ENCODE peak calls at places on chromosome 13, in ten cellular contexts. J is NCI-H1436; B is stimulated activated naive CD4-positive, alpha-beta T cell; F is GM04503; Y is OCI-LY7; K is lung; L is astrocyte of the hippocampus; G is foreskin keratinocyte; P is kidney epithelial cell; T is midbrain. R is an unnamed sample.

GRCh38 chr13:43110658-43111057 is 87.3 kb downstream of the DNAJC15 start:
- DNase-seq in P (no peak), G (no peak), Y (no peak), B (no peak), L (no peak), F (no peak), J (no peak), T (no peak), K (no peak), R (no peak)

GRCh38 chr13:77523834-77524728 is 11.4 kb upstream of the SCEL start:
- DNase-seq in P (no peak), B (no peak), K (no peak), T (no peak), G (no peak), F (no peak), Y (no peak), J (no peak), L (no peak), R (no peak)

GRCh38 chr13:71758823-71759222 is 108.2 kb downstream of the DACH1 start:
- DNase-seq in G (no peak), B (no peak), P (peak; percentile 50), Y (no peak), T (no peak), K (no peak), F (no peak), J (no peak), L (peak; percentile 60), R (peak; percentile 11)

GRCh38 chr13:99617474-99618255 is 116.4 kb downstream of the TM9SF2 start:
- DNase-seq in J (no peak), T (peak; percentile 47), L (peak; percentile 75), P (no peak), K (no peak), G (no peak), F (no peak), Y (peak; percentile 17), B (no peak), R (peak; percentile 20)

GRCh38 chr13:83414393-83414792 is 467.9 kb downstream of the SLITRK1 start:
- DNase-seq in J (no peak), K (no peak), T (no peak), Y (no peak), L (no peak), P (no peak), F (no peak), B (no peak), G (no peak), R (no peak)

GRCh38 chr13:109135018-109135417 is 505.6 kb downstream of the MYO16 start:
- DNase-seq in K (no peak), G (no peak), P (no peak), L (no peak), J (no peak), B (no peak), Y (peak; percentile 23), F (no peak), T (no peak), R (no peak)

GRCh38 chr13:114313061-114313860 is 1.0 kb upstream of the CHAMP1 start:
- DNase-seq in T (no peak), G (no peak), B (no peak), Y (peak; percentile 60), F (no peak), J (no peak), K (no peak), P (no peak), L (no peak), R (no peak)

GRCh38 chr13:77267362-77267761 is 59.5 kb downstream of the MYCBP2 start:
- DNase-seq in F (no peak), G (no peak), K (no peak), T (no peak), Y (no peak), P (no peak), L (no peak), B (no peak), J (no peak), R (no peak)

GRCh38 chr13:66037096-66037495 is 1193.0 kb downstream of the PCDH9 start:
- DNase-seq in T (no peak), B (no peak), P (no peak), L (no peak), K (no peak), F (no peak), Y (no peak), G (no peak), J (no peak), R (no peak)

GRCh38 chr13:43551897-43552456 is 234.8 kb downstream of the ENOX1 start:
- DNase-seq in K (no peak), Y (no peak), J (no peak), B (no peak), L (no peak), T (no peak), F (no peak), G (no peak), P (no peak), R (no peak)

GRCh38 chr13:72295173-72295572 is 428.2 kb upstream of the DACH1 start:
- DNase-seq in T (no peak), P (no peak), K (no peak), Y (no peak), F (no peak), G (no peak), J (no peak), L (peak; percentile 57), B (no peak), R (no peak)

GRCh38 chr13:106028916-106029315 is 506.5 kb downstream of the EFNB2 start:
- DNase-seq in P (peak; percentile 39), J (no peak), F (peak; percentile 31), G (peak; percentile 22), Y (no peak), B (no peak), L (peak; percentile 57), T (no peak), K (no peak), R (no peak)

GRCh38 chr13:60759499-60759898 is 362.5 kb downstream of the TDRD3 start:
- DNase-seq in B (no peak), J (no peak), G (peak; percentile 47), L (peak; percentile 82), F (no peak), Y (no peak), P (peak; percentile 18), K (peak; percentile 57), T (no peak), R (no peak)

GRCh38 chr13:99687728-99688397 is 186.6 kb downstream of the TM9SF2 start:
- DNase-seq in Y (no peak), T (no peak), L (peak; percentile 89), F (no peak), G (no peak), J (no peak), B (no peak), K (no peak), P (peak; percentile 29), R (no peak)

GRCh38 chr13:111636271-111636670 is 315.8 kb downstream of the TEX29 start:
- DNase-seq in G (no peak), L (no peak), B (no peak), Y (no peak), J (no peak), P (no peak), F (no peak), T (no peak), K (no peak), R (no peak)

R was measured in NCI-H510A treated with DMSO at 0.1 percent for 48 hours.